ENCODE peak calls at places on chromosomes 4 and X, in six cellular contexts. N is cerebellum; V is activated CD8-positive, alpha-beta memory T cell treated with anti-CD3 and anti-CD28 coated beads for 48 hours; R is LoVo; D is sigmoid colon; E is activated T-helper 1 cell treated with Interleukin-2 at 50 U/mL for 16 hours. M is an unnamed sample.

GRCh38 chr4:1290165-1290977 is 680 bp downstream of the MAEA start:
- DNase-seq in N (no peak), V (no peak), R (peak), D (no peak), E (no peak), M (no peak)

GRCh38 chr4:98932539-98932938 is 3.6 kb upstream of the EIF4E start:
- DNase-seq in N (no peak), V (no peak), R (peak), D (no peak), E (no peak), M (no peak)

GRCh38 chrX:154761977-154762528 is 611 bp upstream of the DKC1 start:
- DNase-seq in N (no peak), V (no peak), R (no peak), D (no peak), E (no peak), M (no peak)

GRCh38 chr4:185534850-185535761 is at the start of gene PDLIM3:
- DNase-seq in N (peak), V (no peak), R (peak), D (peak), E (no peak), M (no peak)

GRCh38 chr4:7434766-7435150 is at the start of gene PSAPL1:
- DNase-seq in N (no peak), V (no peak), R (peak), D (no peak), E (no peak), M (no peak)

GRCh38 chrX:128816919-128817318 is 706.4 kb downstream of the SMARCA1 start:
- DNase-seq in N (no peak), V (no peak), R (no peak), D (no peak), E (no peak), M (no peak)

GRCh38 chr4:104763554-104764210 is 269.0 kb upstream of the CXXC4 start:
- DNase-seq in N (no peak), V (no peak), R (no peak), D (no peak), E (no peak), M (no peak)

GRCh38 chr4:106149911-106150310 is 166.1 kb downstream of the TBCK start:
- DNase-seq in N (no peak), V (no peak), R (no peak), D (no peak), E (no peak), M (no peak)

GRCh38 chr4:8500966-8501365 is 60.4 kb downstream of the TRMT44 start:
- DNase-seq in N (no peak), V (no peak), R (no peak), D (no peak), E (no peak), M (no peak)

GRCh38 chrX:40147399-40148188 is 49.8 kb upstream of the BCOR start:
- DNase-seq in N (no peak), V (no peak), R (no peak), D (no peak), E (no peak), M (no peak)

GRCh38 chr4:77734928-77735327 is 84.2 kb downstream of the CNOT6L start:
- DNase-seq in N (no peak), V (no peak), R (peak), D (no peak), E (no peak), M (peak)

GRCh38 chrX:118182050-118182449 is 65.4 kb upstream of the KLHL13 start:
- DNase-seq in N (no peak), V (no peak), R (no peak), D (no peak), E (no peak), M (no peak)

GRCh38 chr4:1376841-1377605 is 29.2 kb downstream of the NKX1-1 start:
- DNase-seq in N (no peak), V (no peak), R (no peak), D (peak), E (no peak), M (no peak)

GRCh38 chr4:180637616-180638015 is 1605.6 kb upstream of the TENM3 start:
- DNase-seq in N (no peak), V (no peak), R (no peak), D (no peak), E (no peak), M (no peak)

GRCh38 chr4:140049024-140049923 is 104.7 kb downstream of the MAML3 start:
- DNase-seq in N (peak), V (no peak), R (peak), D (peak), E (no peak), M (no peak)

GRCh38 chr4:7447236-7447635 is 12.5 kb upstream of the PSAPL1 start:
- DNase-seq in N (no peak), V (no peak), R (no peak), D (no peak), E (no peak), M (no peak)

GRCh38 chr4:130395871-130396270 is 1299.9 kb downstream of the C4orf33 start:
- DNase-seq in N (no peak), V (no peak), R (no peak), D (no peak), E (no peak), M (no peak)

GRCh38 chrX:57156397-57157049 is 19.3 kb upstream of the SPIN2A start:
- DNase-seq in N (peak), V (no peak), R (peak), D (no peak), E (no peak), M (no peak)

GRCh38 chr4:8009710-8010534 is 70.3 kb upstream of the AFAP1 start:
- DNase-seq in N (no peak), V (no peak), R (no peak), D (no peak), E (no peak), M (no peak)

GRCh38 chr4:176002007-176002623 is 63.5 kb upstream of the WDR17 start:
- DNase-seq in N (peak), V (no peak), R (no peak), D (peak), E (no peak), M (no peak)

GRCh38 chr4:165096776-165097175 is 15.9 kb downstream of the TMEM192 start:
- DNase-seq in N (peak), V (no peak), R (no peak), D (no peak), E (no peak), M (no peak)

GRCh38 chr4:182803235-182803634 is 114.0 kb downstream of the DCTD start:
- DNase-seq in N (no peak), V (no peak), R (no peak), D (no peak), E (no peak), M (no peak)

GRCh38 chrX:16807548-16807947 is 21.3 kb downstream of the TXLNG start:
- DNase-seq in N (no peak), V (no peak), R (no peak), D (no peak), E (no peak), M (no peak)

GRCh38 chrX:69524765-69525164 is 20.6 kb downstream of the NALF2 start:
- DNase-seq in N (no peak), V (no peak), R (no peak), D (peak), E (no peak), M (no peak)

GRCh38 chr4:73676881-73677323 is 56.7 kb upstream of the RASSF6 start:
- DNase-seq in N (no peak), V (no peak), R (peak), D (no peak), E (no peak), M (no peak)

GRCh38 chr4:187685247-187685646 is 310.3 kb upstream of the ZFP42 start:
- DNase-seq in N (no peak), V (no peak), R (no peak), D (no peak), E (no peak), M (no peak)

GRCh38 chr4:84632092-84632491 is 49.2 kb downstream of the CDS1 start:
- DNase-seq in N (no peak), V (no peak), R (no peak), D (no peak), E (no peak), M (no peak)

GRCh38 chr4:7650606-7651400 is 216.1 kb upstream of the PSAPL1 start:
- DNase-seq in N (no peak), V (no peak), R (no peak), D (peak), E (no peak), M (no peak)

GRCh38 chr4:101621120-101621519 is 169.4 kb upstream of the BANK1 start:
- DNase-seq in N (peak), V (no peak), R (no peak), D (no peak), E (no peak), M (no peak)

GRCh38 chr4:89469930-89470375 is 162.4 kb upstream of the GPRIN3 start:
- DNase-seq in N (no peak), V (no peak), R (no peak), D (no peak), E (no peak), M (no peak)

GRCh38 chrX:133926809-133927208 is 58.6 kb downstream of the GPC3 start:
- DNase-seq in N (no peak), V (no peak), R (no peak), D (no peak), E (no peak), M (no peak)

GRCh38 chr4:119286377-119287002 is 35.4 kb downstream of the FABP2 start:
- DNase-seq in N (no peak), V (no peak), R (peak), D (no peak), E (no peak), M (no peak)

GRCh38 chr4:110508827-110509446 is 33.0 kb downstream of the ENPEP start:
- DNase-seq in N (no peak), V (no peak), R (peak), D (no peak), E (no peak), M (no peak)

GRCh38 chrX:98068210-98068609 is 1184.5 kb downstream of the RPA4 start:
- DNase-seq in N (no peak), V (no peak), R (no peak), D (no peak), E (no peak), M (no peak)

GRCh38 chr4:6452897-6453687 is 19.3 kb downstream of the PPP2R2C start:
- DNase-seq in N (no peak), V (no peak), R (no peak), D (no peak), E (no peak), M (no peak)

GRCh38 chrX:2917767-2918166 is 11.4 kb downstream of the ARSD start:
- DNase-seq in N (no peak), V (no peak), R (no peak), D (no peak), E (no peak), M (no peak)

GRCh38 chr4:47209833-47210232 is 178.5 kb downstream of the GABRB1 start:
- DNase-seq in N (no peak), V (no peak), R (no peak), D (no peak), E (no peak), M (no peak)

GRCh38 chr4:43550981-43551627 is 658.6 kb downstream of the GRXCR1 start:
- DNase-seq in N (no peak), V (no peak), R (no peak), D (no peak), E (no peak), M (no peak)

M was measured in T-helper 22 cell.